ENCODE peak calls at places on chromosomes 16 and 17, in nine cellular contexts. E is testis; D is GM20000; G is activated effector memory CD4-positive, alpha-beta T cell treated with anti-CD3 and anti-CD28 coated beads, Interleukin-2, amount 50 U/mL, for 16 hours; Y is EL; X is activated CD4-positive, CD25-positive, alpha-beta regulatory T cell; F is NB4; J is EH; M is AG04449. U is an unnamed sample.

GRCh38 chr16:49049644-49050043 is 232.0 kb downstream of the CBLN1 start:
- DNase-seq in E (no peak), D (no peak), G (no peak), Y (no peak), X (no peak), F (no peak), J (no peak), M (no peak), U (no peak)

GRCh38 chr17:28807925-28808641 is 34.5 kb downstream of the FAM222B start:
- DNase-seq in E (no peak), D (no peak), G (no peak), Y (peak), X (no peak), F (peak), J (peak), M (peak), U (no peak)

GRCh38 chr17:17663160-17664072 is 17.8 kb upstream of the RAI1 start:
- DNase-seq in E (no peak), D (peak), G (peak), Y (peak), X (peak), F (peak), J (peak), M (peak), U (peak)

GRCh38 chr16:12450381-12450780 is 353.3 kb downstream of the CPPED1 start:
- DNase-seq in E (no peak), D (no peak), G (no peak), Y (no peak), X (no peak), F (no peak), J (no peak), M (no peak), U (no peak)

GRCh38 chr17:80724723-80725388 is 180.2 kb downstream of the RPTOR start:
- DNase-seq in E (no peak), D (no peak), G (no peak), Y (peak), X (no peak), F (no peak), J (peak), M (no peak), U (no peak)

GRCh38 chr16:847681-848445 is 47.3 kb upstream of the GNG13 start:
- DNase-seq in E (no peak), D (no peak), G (no peak), Y (no peak), X (no peak), F (no peak), J (no peak), M (no peak), U (no peak)

GRCh38 chr16:86467490-86467889 is 42.8 kb upstream of the FOXF1 start:
- DNase-seq in E (no peak), D (no peak), G (no peak), Y (no peak), X (no peak), F (no peak), J (no peak), M (no peak), U (no peak)

GRCh38 chr16:70588565-70588964 is 57.8 kb upstream of the IL34 start:
- DNase-seq in E (no peak), D (no peak), G (no peak), Y (no peak), X (no peak), F (no peak), J (peak), M (no peak), U (no peak)

GRCh38 chr17:78359216-78359935 is 501 bp downstream of the SOCS3 start:
- DNase-seq in E (no peak), D (no peak), G (peak), Y (peak), X (peak), F (no peak), J (peak), M (no peak), U (peak)

GRCh38 chr17:58508341-58509067 is 5.9 kb downstream of the MTMR4 start:
- DNase-seq in E (no peak), D (no peak), G (peak), Y (no peak), X (no peak), F (no peak), J (no peak), M (no peak), U (no peak)

GRCh38 chr16:53209489-53209888 is 154.7 kb downstream of the CHD9 start:
- DNase-seq in E (no peak), D (no peak), G (no peak), Y (no peak), X (no peak), F (no peak), J (no peak), M (no peak), U (no peak)

GRCh38 chr17:81601525-81602120 is 35.3 kb downstream of the NPLOC4 start:
- DNase-seq in E (peak), D (peak), G (peak), Y (peak), X (no peak), F (peak), J (peak), M (no peak), U (no peak)

GRCh38 chr17:28737770-28738679 is 5.8 kb upstream of the TRAF4 start:
- DNase-seq in E (no peak), D (peak), G (no peak), Y (no peak), X (no peak), F (no peak), J (no peak), M (no peak), U (peak)